ENCODE peak calls at places on chromosomes 16 and 17, in four cellular contexts. V is lower lobe of right lung, F is right cardiac atrium, A is PC-3. H is an unnamed sample.

GRCh38 chr17:73168667-73169066 is 3.9 kb downstream of the SSTR2 start:
- ATAC-seq in V (no peak), F (no peak), A (no peak), H (no peak)

GRCh38 chr17:57388326-57388725 is 132.0 kb downstream of the MSI2 start:
- ATAC-seq in V (no peak), F (no peak), A (no peak), H (no peak)

GRCh38 chr16:14071576-14072271 is 605 bp downstream of the MRTFB start:
- ATAC-seq in V (no peak), F (no peak), A (no peak), H (no peak)

GRCh38 chr17:74531231-74531761 is at the start of gene CD300LB:
- ATAC-seq in V (peak; percentile 39), F (peak; percentile 9), A (no peak), H (no peak)

GRCh38 chr17:80886641-80887573 is 104.7 kb upstream of the CHMP6 start:
- ATAC-seq in V (no peak), F (no peak), A (no peak), H (no peak)

GRCh38 chr16:47416869-47417268 is 44.0 kb downstream of the ITFG1 start:
- ATAC-seq in V (no peak), F (no peak), A (no peak), H (no peak)

GRCh38 chr17:82221341-82221902 is 7.4 kb upstream of the SLC16A3 start:
- ATAC-seq in V (no peak), F (no peak), A (no peak), H (no peak)

GRCh38 chr17:28507567-28508195 is 1.5 kb downstream of the FOXN1 start:
- ATAC-seq in V (peak; percentile 16), F (peak; percentile 8), A (no peak), H (no peak)

GRCh38 chr16:56576585-56577299 is 11.9 kb downstream of the MT4 start:
- ATAC-seq in V (peak; percentile 99), F (peak; percentile 90), A (peak; percentile 93), H (peak; percentile 76)

GRCh38 chr17:65487161-65487560 is 74.3 kb downstream of the AXIN2 start:
- ATAC-seq in V (no peak), F (no peak), A (no peak), H (no peak)

H was measured in gastroesophageal sphincter.